ENCODE peak calls at places on chromosome 21, in ten cellular contexts. P is IMR-90, O is RWPE1, A is heart right ventricle, J is epithelial cell of proximal tubule, E is GM20000, K is psoas muscle, I is tibial artery, G is HL-60, W is brain microvascular endothelial cell. D is an unnamed sample.

GRCh38 chr21:43307677-43308070 is 119.3 kb downstream of the SIK1 start:
- DNase-seq in I (no peak), O (no peak), W (no peak), P (no peak), E (no peak), J (no peak), K (no peak), G (no peak), A (no peak), D (no peak)

GRCh38 chr21:23936224-23936623 is 1671.1 kb downstream of the MRPL39 start:
- DNase-seq in P (peak), W (no peak), I (no peak), O (no peak), A (no peak), J (no peak), G (peak), K (no peak), E (no peak), D (no peak)

GRCh38 chr21:29650561-29651022 is 289.2 kb downstream of the GRIK1 start:
- DNase-seq in A (no peak), E (no peak), I (no peak), W (no peak), O (no peak), J (no peak), P (no peak), K (no peak), G (no peak), D (no peak)

GRCh38 chr21:25855591-25855990 is 120.8 kb downstream of the GABPA start:
- DNase-seq in O (no peak), I (no peak), J (no peak), K (no peak), E (no peak), W (no peak), A (no peak), P (no peak), G (no peak), D (no peak)

GRCh38 chr21:21165063-21165645 is 166.9 kb downstream of the NCAM2 start:
- DNase-seq in W (peak), P (peak), O (no peak), J (no peak), A (peak), E (no peak), K (no peak), I (no peak), G (no peak), D (peak)

GRCh38 chr21:44618909-44619308 is 7.0 kb downstream of the KRTAP10-8 start:
- DNase-seq in A (no peak), I (no peak), G (no peak), W (no peak), J (no peak), E (no peak), P (no peak), O (no peak), K (no peak), D (no peak)

GRCh38 chr21:33478182-33478581 is 1.6 kb downstream of the TMEM50B start:
- DNase-seq in K (no peak), E (no peak), W (no peak), P (no peak), J (no peak), I (no peak), A (no peak), O (no peak), G (no peak), D (no peak)

GRCh38 chr21:45098867-45099266 is 24.5 kb downstream of the ADARB1 start:
- DNase-seq in W (no peak), I (no peak), K (no peak), G (no peak), E (peak), A (no peak), J (no peak), O (no peak), P (no peak), D (peak)

GRCh38 chr21:45887788-45888187 is 93.8 kb upstream of the COL6A1 start:
- DNase-seq in J (no peak), W (no peak), P (no peak), I (no peak), O (no peak), E (no peak), A (peak), G (no peak), K (peak), D (no peak)

GRCh38 chr21:34523019-34523418 is 11.0 kb upstream of the KCNE1 start:
- DNase-seq in E (no peak), W (no peak), P (no peak), J (no peak), I (no peak), K (no peak), O (no peak), A (no peak), G (no peak), D (no peak)

GRCh38 chr21:33924766-33925100 is 9.1 kb upstream of the ATP5PO start:
- DNase-seq in I (no peak), W (no peak), E (no peak), K (no peak), G (no peak), A (no peak), J (no peak), O (no peak), P (no peak), D (peak)

GRCh38 chr21:43923391-43923790 is 58.4 kb downstream of the AGPAT3 start:
- DNase-seq in K (peak), A (peak), P (peak), O (no peak), E (no peak), W (no peak), G (no peak), J (peak), I (no peak), D (no peak)

GRCh38 chr21:31530918-31531705 is 128.4 kb upstream of the SOD1 start:
- DNase-seq in J (no peak), G (no peak), W (no peak), K (no peak), P (no peak), O (no peak), I (no peak), A (no peak), E (no peak), D (no peak)

GRCh38 chr21:46457801-46458314 is 833 bp upstream of the DIP2A start:
- DNase-seq in P (peak), W (peak), J (no peak), E (peak), O (peak), A (peak), K (peak), I (peak), G (peak), D (peak)

GRCh38 chr21:33022489-33022827 is 3.3 kb upstream of the OLIG2 start:
- DNase-seq in J (no peak), G (no peak), W (no peak), K (no peak), I (no peak), P (no peak), O (no peak), A (no peak), E (peak), D (no peak)

GRCh38 chr21:44525431-44526095 is 14.4 kb downstream of the KRTAP10-1 start:
- DNase-seq in W (no peak), I (peak), J (no peak), P (no peak), K (peak), G (no peak), A (no peak), E (no peak), O (no peak), D (no peak)

GRCh38 chr21:21715286-21715969 is 717.2 kb downstream of the NCAM2 start:
- DNase-seq in K (no peak), E (no peak), G (no peak), P (peak), W (peak), A (no peak), J (no peak), O (no peak), I (no peak), D (peak)

GRCh38 chr21:37758997-37759396 is 157.3 kb downstream of the KCNJ6 start:
- DNase-seq in O (peak), W (peak), K (no peak), I (no peak), G (peak), J (no peak), P (peak), A (no peak), E (peak), D (peak)
- TF ChIP-seq CTCF in O (no peak), W (peak), K (no peak), I (peak), G (peak), J (peak), P (peak), A (peak), E (peak), D (peak)

DNA sequence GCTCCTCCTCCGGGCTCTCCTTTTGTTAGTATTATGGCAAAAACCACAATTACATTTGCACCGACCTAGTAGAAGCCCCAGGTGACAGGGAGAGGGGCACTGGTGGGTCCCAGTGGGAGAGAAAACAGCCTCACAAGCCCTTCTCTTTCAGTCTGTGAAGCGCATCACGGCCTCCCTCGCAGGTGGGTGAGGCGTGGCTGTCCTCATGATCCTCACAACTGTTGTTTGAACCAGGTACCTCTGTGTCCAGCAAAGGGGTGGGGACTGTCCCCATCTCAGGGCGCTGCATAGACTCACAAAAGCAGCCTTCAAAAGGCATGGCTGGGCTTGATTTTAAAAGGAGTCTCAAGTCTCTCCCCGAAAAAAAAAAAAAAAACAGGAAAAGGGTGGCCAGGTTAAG is 7.9 kb upstream of the C2CD2 start:
- DNase-seq in J (no peak), G (no peak), A (no peak), O (no peak), W (no peak), I (no peak), K (no peak), E (no peak), P (no peak), D (no peak)
- TF ChIP-seq CTCF in J (no peak), G (no peak), A (no peak), O (no peak), W (no peak), I (no peak), K (no peak), E (no peak), P (no peak), D (no peak)

DNA sequence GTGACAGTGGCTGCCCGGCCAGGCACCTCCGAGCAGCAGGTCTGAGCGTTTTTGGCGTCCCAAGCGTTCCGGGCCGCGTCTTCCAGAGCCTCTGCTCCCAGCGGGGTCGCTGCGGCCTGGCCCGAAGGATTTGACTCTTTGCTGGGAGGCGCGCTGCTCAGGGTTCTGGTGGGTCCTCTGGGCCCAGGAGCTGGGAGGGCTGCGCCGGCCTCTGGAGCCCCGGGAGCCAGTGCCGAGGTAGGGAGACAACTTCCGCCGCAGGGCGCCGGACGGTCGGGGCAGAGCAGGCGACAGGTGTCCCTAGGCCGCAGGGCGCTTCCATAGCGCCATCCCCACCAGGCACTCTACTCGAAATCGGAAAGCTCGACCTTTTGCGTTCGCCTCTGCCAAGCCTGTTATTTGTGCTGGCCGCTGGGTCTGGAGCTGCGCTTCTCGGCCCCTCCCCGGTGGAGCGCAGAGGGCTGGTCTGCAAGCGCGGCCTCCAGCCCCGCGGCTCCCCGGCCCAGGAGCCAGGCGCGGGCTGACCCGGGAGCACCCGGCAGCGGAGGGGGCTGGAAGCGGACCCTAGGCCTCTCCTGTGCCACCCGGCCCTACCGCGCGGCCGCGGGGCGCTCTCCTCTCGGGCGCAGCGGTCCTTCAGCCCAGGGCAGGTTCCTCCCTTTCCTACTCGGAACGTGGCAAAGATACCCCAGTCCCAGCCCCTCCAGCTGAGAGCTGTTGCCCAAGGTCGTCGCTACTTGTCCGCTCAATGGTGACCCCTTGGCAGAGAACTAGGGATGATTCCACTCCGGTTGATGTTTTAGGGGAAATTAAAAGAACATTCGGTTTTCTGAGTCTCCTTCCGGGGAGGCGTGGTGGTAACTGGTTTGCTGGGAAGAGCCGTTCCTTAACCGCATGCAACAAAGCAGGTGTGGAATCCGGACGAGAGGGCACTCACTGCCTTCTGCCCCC is 2.3 kb downstream of the SIM2 start:
- DNase-seq in A (no peak), O (no peak), J (no peak), G (no peak), W (no peak), P (no peak), E (peak), K (no peak), I (no peak), D (no peak)
- TF ChIP-seq CTCF in A (no peak), O (no peak), J (no peak), G (no peak), W (no peak), P (no peak), E (no peak), K (no peak), I (no peak), D (no peak)

GRCh38 chr21:40640427-40640826 is 206.5 kb downstream of the DSCAM start:
- DNase-seq in I (no peak), G (no peak), J (no peak), E (no peak), P (no peak), K (no peak), A (no peak), O (no peak), W (no peak), D (no peak)
- TF ChIP-seq CTCF in I (no peak), G (no peak), J (no peak), E (no peak), P (no peak), K (no peak), A (no peak), O (no peak), W (no peak), D (no peak)

GRCh38 chr21:40146201-40146890 is 279.1 kb downstream of the PCP4 start:
- DNase-seq in W (no peak), A (no peak), K (no peak), I (no peak), J (no peak), O (no peak), E (no peak), P (no peak), G (no peak), D (no peak)
- TF ChIP-seq CTCF in W (no peak), A (peak), K (no peak), I (no peak), J (no peak), O (no peak), E (no peak), P (no peak), G (no peak), D (no peak)